ENCODE peak calls at places on chromosomes 11 and 22, in six cellular contexts. O is IMR-90, B is epithelial cell of prostate, T is testis, I is kidney, P is cardiac muscle cell. G is an unnamed sample.

GRCh38 chr11:16403851-16404250 is 47.5 kb upstream of the SOX6 start:
- DNase-seq in O (no peak), B (no peak), T (no peak), I (no peak), P (no peak), G (no peak)

GRCh38 chr11:11964774-11965150 is 43.7 kb downstream of the DKK3 start:
- DNase-seq in O (no peak), B (no peak), T (no peak), I (peak), P (no peak), G (no peak)

GRCh38 chr11:1882265-1883238 is 9.1 kb downstream of the PRR33 start:
- DNase-seq in O (peak), B (peak), T (peak), I (peak), P (peak), G (peak)

GRCh38 chr11:33665666-33666065 is 35.0 kb downstream of the C11orf91 start:
- DNase-seq in O (no peak), B (no peak), T (no peak), I (no peak), P (no peak), G (no peak)

GRCh38 chr11:102914238-102915043 is 39.7 kb upstream of the MMP12 start:
- DNase-seq in O (peak), B (no peak), T (peak), I (no peak), P (peak), G (no peak)

GRCh38 chr11:44943696-44944095 is 7.0 kb downstream of the TP53I11 start:
- DNase-seq in O (no peak), B (no peak), T (no peak), I (no peak), P (no peak), G (no peak)

GRCh38 chr22:40194656-40195055 is 16.9 kb downstream of the TNRC6B start:
- DNase-seq in O (no peak), B (no peak), T (no peak), I (no peak), P (no peak), G (no peak)

GRCh38 chr11:124892750-124893454 is 4.8 kb downstream of the ROBO4 start:
- DNase-seq in O (no peak), B (no peak), T (peak), I (no peak), P (peak), G (no peak)

GRCh38 chr11:26958005-26958404 is 35.9 kb upstream of the FIBIN start:
- DNase-seq in O (no peak), B (no peak), T (no peak), I (no peak), P (no peak), G (no peak)

GRCh38 chr11:61173456-61173855 is 12.2 kb upstream of the VPS37C start:
- DNase-seq in O (peak), B (no peak), T (no peak), I (no peak), P (peak), G (no peak)

GRCh38 chr22:50504245-50505211 is 3.0 kb downstream of the LMF2 start:
- DNase-seq in O (no peak), B (no peak), T (no peak), I (peak), P (no peak), G (peak)

GRCh38 chr11:96235725-96236124 is 107.3 kb downstream of the MAML2 start:
- DNase-seq in O (peak), B (no peak), T (no peak), I (no peak), P (no peak), G (no peak)

GRCh38 chr11:113202431-113202830 is 112.0 kb upstream of the TTC12 start:
- DNase-seq in O (no peak), B (no peak), T (no peak), I (no peak), P (no peak), G (no peak)

GRCh38 chr22:17281026-17281809 is 62.0 kb upstream of the ADA2 start:
- DNase-seq in O (no peak), B (no peak), T (no peak), I (peak), P (no peak), G (no peak)

GRCh38 chr11:122791836-122792235 is 46.5 kb upstream of the CRTAM start:
- DNase-seq in O (peak), B (no peak), T (peak), I (no peak), P (peak), G (no peak)

GRCh38 chr11:64007160-64007628 is 21.0 kb downstream of the OTUB1 start:
- DNase-seq in O (no peak), B (no peak), T (peak), I (peak), P (peak), G (peak)

GRCh38 chr11:120391297-120391696 is 55.1 kb downstream of the ARHGEF12 start:
- DNase-seq in O (no peak), B (no peak), T (no peak), I (no peak), P (peak), G (no peak)

GRCh38 chr22:26476705-26477340 is 6.8 kb downstream of the HPS4 start:
- DNase-seq in O (peak), B (no peak), T (no peak), I (no peak), P (peak), G (peak)

GRCh38 chr22:39209756-39210155 is 35.0 kb downstream of the PDGFB start:
- DNase-seq in O (no peak), B (no peak), T (no peak), I (peak), P (no peak), G (no peak)

GRCh38 chr22:38531251-38531956 is 25.3 kb upstream of the DDX17 start:
- DNase-seq in O (no peak), B (no peak), T (no peak), I (no peak), P (no peak), G (no peak)

GRCh38 chr11:68430801-68431200 is 29.8 kb upstream of the PPP6R3 start:
- DNase-seq in O (no peak), B (no peak), T (no peak), I (no peak), P (no peak), G (no peak)

GRCh38 chr11:29260939-29261705 is 755.7 kb downstream of the KCNA4 start:
- DNase-seq in O (peak), B (peak), T (no peak), I (no peak), P (no peak), G (peak)

GRCh38 chr22:20466659-20467379 is 28.8 kb downstream of the KLHL22 start:
- DNase-seq in O (no peak), B (no peak), T (no peak), I (peak), P (no peak), G (no peak)

GRCh38 chr11:58926251-58926650 is 13.0 kb upstream of the GLYATL1 start:
- DNase-seq in O (peak), B (no peak), T (no peak), I (no peak), P (no peak), G (no peak)

GRCh38 chr11:130606781-130607511 is 158.5 kb downstream of the ADAMTS15 start:
- DNase-seq in O (peak), B (no peak), T (peak), I (peak), P (peak), G (no peak)

GRCh38 chr11:8090756-8091155 is 9.7 kb downstream of the TUB start:
- DNase-seq in O (no peak), B (no peak), T (peak), I (no peak), P (peak), G (no peak)

GRCh38 chr11:115964091-115964490 is 459.9 kb upstream of the CADM1 start:
- DNase-seq in O (peak), B (no peak), T (no peak), I (no peak), P (peak), G (peak)

GRCh38 chr11:31903225-31904074 is 92.3 kb upstream of the PAX6 start:
- DNase-seq in O (no peak), B (no peak), T (no peak), I (no peak), P (no peak), G (no peak)

GRCh38 chr11:18633256-18634139 is 644 bp downstream of the SPTY2D1 start:
- DNase-seq in O (peak), B (no peak), T (peak), I (no peak), P (peak), G (no peak)

GRCh38 chr11:94150056-94150455 is 21.4 kb downstream of the PANX1 start:
- DNase-seq in O (no peak), B (no peak), T (no peak), I (no peak), P (no peak), G (no peak)

GRCh38 chr11:71192629-71193028 is 59.7 kb downstream of the SHANK2 start:
- DNase-seq in O (no peak), B (no peak), T (no peak), I (no peak), P (no peak), G (no peak)

GRCh38 chr11:10659339-10660216 is 34.0 kb downstream of the IRAG1 start:
- DNase-seq in O (peak), B (no peak), T (peak), I (peak), P (peak), G (peak)

GRCh38 chr11:95140397-95141030 is 50.9 kb downstream of the ENDOD1 start:
- DNase-seq in O (peak), B (peak), T (no peak), I (no peak), P (peak), G (no peak)

GRCh38 chr22:35172452-35172851 is 84.8 kb upstream of the HMGXB4 start:
- DNase-seq in O (no peak), B (no peak), T (no peak), I (no peak), P (no peak), G (no peak)

GRCh38 chr22:42072606-42073330 is 1.3 kb upstream of the PHETA2 start:
- DNase-seq in O (no peak), B (no peak), T (no peak), I (no peak), P (no peak), G (no peak)

GRCh38 chr22:42075277-42075676 is 1.2 kb downstream of the PHETA2 start:
- DNase-seq in O (no peak), B (no peak), T (peak), I (no peak), P (no peak), G (no peak)

GRCh38 chr22:42074153-42074750 is at the start of gene PHETA2:
- DNase-seq in O (peak), B (no peak), T (no peak), I (peak), P (peak), G (peak)

GRCh38 chr22:42073568-42074152 is 388 bp upstream of the PHETA2 start:
- DNase-seq in O (no peak), B (no peak), T (no peak), I (no peak), P (no peak), G (no peak)

DNA sequence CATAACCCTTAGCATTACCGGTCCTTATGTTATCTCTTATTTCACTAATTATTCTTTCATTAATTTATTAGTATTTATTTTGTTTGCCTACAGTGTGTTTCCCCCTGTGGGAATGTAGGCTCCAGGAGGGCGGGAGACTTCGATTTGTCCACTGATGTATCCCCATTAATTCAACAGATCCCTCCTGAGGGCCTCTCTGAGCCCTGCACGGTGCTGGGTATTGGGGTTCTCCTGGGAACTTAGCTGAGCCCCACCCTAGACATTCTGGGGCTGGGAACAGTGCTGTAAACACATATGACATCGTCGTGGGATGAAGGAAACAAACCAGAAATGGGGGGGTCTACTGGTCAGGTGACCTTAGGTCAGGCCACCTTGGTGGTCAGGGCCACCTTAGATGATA is 798 bp downstream of the PHETA2 start:
- DNase-seq in O (no peak), B (no peak), T (no peak), I (no peak), P (no peak), G (no peak)
- H3K27ac ChIP-seq in O (peak), B (no peak), T (peak), I (peak), P (no peak), G (peak)

GRCh38 chr22:37235897-37236607 is 8.0 kb downstream of the RAC2 start:
- DNase-seq in O (no peak), B (no peak), T (no peak), I (no peak), P (no peak), G (no peak)

GRCh38 chr22:37233751-37234631 is 10.1 kb downstream of the RAC2 start:
- DNase-seq in O (no peak), B (no peak), T (no peak), I (peak), P (peak), G (no peak)

GRCh38 chr22:37232140-37232998 is 11.7 kb downstream of the RAC2 start:
- DNase-seq in O (no peak), B (no peak), T (no peak), I (peak), P (no peak), G (no peak)

GRCh38 chr22:37237371-37238268 is 6.4 kb downstream of the RAC2 start:
- DNase-seq in O (peak), B (no peak), T (no peak), I (peak), P (peak), G (no peak)

DNA sequence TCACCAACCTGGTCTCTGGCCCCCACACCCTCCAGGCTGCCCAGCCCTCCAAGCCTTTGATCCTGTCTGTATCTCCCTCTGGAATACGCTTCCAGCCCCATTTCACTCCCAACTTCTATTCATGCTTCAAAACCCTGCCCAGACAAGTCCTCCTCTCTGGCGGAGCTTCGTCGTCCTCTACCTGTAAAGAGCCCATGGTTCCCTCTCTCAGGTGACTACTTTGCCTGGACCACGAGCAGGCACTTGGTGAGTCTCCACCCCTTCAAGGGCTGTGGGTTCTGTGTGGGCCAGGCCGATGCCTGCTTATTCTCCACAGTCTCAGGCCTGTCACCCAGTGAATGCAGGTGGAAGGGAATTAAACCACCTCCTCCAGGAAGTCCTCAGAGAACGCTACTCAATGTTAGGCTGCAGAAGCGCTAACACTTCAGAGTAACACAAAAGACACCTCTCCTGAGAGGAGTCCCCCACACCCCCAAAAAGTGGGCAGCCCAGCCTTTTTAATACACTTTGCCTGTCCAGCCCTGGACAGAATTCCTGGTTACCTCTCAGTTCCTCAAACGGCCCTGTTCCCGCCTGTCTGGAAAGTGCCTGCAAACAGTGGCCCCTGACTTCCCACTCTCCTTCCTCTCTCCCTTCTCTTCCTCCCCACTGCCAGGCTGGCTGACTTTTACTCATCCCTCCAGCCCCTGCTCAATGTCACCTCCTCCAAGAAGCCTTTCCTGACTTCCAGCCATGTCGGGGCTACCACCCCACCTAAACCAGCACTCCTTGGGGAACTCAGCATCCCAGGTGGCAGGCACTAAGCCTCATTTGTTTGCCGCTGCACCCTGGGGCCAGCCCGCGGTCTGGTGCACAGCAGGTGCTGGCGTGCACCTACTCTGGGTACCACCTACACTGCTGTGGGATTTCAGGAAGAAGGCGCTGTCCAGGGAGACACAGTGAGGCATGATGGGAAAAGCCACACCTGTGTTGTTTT is 9.0 kb downstream of the RAC2 start:
- DNase-seq in O (no peak), B (no peak), T (no peak), I (no peak), P (no peak), G (no peak)
- H3K27ac ChIP-seq in O (no peak), B (no peak), T (no peak), I (no peak), P (no peak), G (no peak)

GRCh38 chr22:46537946-46538815 is 761 bp upstream of the CELSR1 start:
- DNase-seq in O (peak), B (no peak), T (no peak), I (peak), P (peak), G (no peak)
- H3K27ac ChIP-seq in O (no peak), B (peak), T (no peak), I (peak), P (no peak), G (no peak)

DNA sequence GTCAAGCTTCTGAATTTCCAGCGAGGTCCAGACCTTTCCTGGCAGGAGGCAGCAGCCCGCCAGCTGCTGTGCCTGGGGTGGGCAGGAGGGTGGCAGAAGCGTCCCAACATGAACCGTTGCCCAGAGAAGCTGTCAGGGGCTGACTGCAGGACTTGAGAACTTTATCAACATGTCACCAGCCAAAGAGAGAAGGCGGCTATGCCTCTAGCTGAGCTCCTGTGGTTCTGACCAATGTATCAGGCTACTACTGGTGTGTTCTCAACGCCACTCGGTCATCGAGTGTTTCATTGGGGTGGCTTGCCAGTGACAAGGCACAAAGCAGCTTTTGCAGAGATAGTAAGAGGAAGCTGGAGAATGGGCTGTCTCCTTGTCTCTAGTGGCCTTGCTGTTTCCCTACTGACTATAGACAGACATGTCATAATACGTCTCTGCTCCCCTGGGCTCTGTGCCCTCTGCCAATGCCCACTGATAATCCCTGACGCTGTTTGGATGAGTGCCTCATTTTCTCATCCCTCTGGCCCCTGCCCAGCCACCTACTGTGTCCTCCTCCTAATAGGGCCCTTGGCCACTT is 17.6 kb upstream of the ASCC2 start:
- DNase-seq in O (no peak), B (no peak), T (peak), I (no peak), P (no peak), G (no peak)
- H3K27ac ChIP-seq in O (no peak), B (no peak), T (no peak), I (no peak), P (no peak), G (no peak)

GRCh38 chr11:83725161-83725560 is 439.0 kb upstream of the CCDC90B start:
- DNase-seq in O (no peak), B (no peak), T (no peak), I (no peak), P (no peak), G (no peak)
- H3K27ac ChIP-seq in O (no peak), B (no peak), T (no peak), I (no peak), P (peak), G (no peak)

DNA sequence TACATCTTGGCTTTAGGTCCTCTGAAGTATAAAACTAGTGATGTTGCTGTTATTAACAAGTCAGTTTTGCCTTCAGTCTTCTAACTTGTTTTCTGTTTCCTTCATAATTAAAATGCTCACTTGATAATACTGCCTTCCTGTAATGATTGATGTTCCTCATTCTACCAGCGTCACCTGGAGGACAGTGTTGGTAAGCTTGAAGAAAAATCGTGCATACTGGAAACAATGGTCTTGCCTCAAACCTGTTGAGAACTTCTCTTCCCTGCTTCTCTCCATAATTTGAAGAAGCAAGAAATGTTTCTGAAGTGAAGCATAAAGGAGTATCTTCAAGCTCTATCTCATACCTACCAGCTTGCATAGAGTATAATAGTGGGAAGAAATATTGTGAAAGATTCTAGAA is 3.0 kb downstream of the YWHAH start:
- DNase-seq in O (no peak), B (no peak), T (no peak), I (no peak), P (peak), G (no peak)
- H3K27ac ChIP-seq in O (no peak), B (peak), T (no peak), I (no peak), P (no peak), G (no peak)